ENCODE peak calls at places on chromosomes 1 and 21, in seven cellular contexts. V is H1, B is K562, N is A549, R is sigmoid colon, G is transverse colon, D is ovary. F is an unnamed sample.

GRCh38 chr1:155178441-155179106 is 4.9 kb downstream of the TRIM46 start:
- DNase-seq in V (no peak), B (peak), N (no peak), R (peak), G (peak), D (peak), F (peak)

GRCh38 chr1:16078925-16079656 is 5.6 kb upstream of the FAM131C start:
- DNase-seq in V (peak), B (peak), N (peak), R (peak), G (peak), D (peak), F (no peak)

GRCh38 chr1:96329121-96329520 is 392.5 kb upstream of the PTBP2 start:
- DNase-seq in V (no peak), B (no peak), N (no peak), R (no peak), G (no peak), D (no peak), F (no peak)

GRCh38 chr1:218930879-218931278 is 242.8 kb upstream of the LYPLAL1 start:
- DNase-seq in V (no peak), B (no peak), N (no peak), R (no peak), G (no peak), D (no peak), F (no peak)

GRCh38 chr1:206754011-206754410 is 16.6 kb upstream of the IL19 start:
- DNase-seq in V (no peak), B (no peak), N (no peak), R (no peak), G (no peak), D (no peak), F (no peak)

GRCh38 chr1:230270185-230270939 is 155.8 kb downstream of the PGBD5 start:
- DNase-seq in V (no peak), B (peak), N (no peak), R (no peak), G (no peak), D (peak), F (peak)

GRCh38 chr21:44670642-44671432 is 4.1 kb upstream of the KRTAP12-2 start:
- DNase-seq in V (no peak), B (no peak), N (no peak), R (no peak), G (no peak), D (no peak), F (no peak)

GRCh38 chr1:151502859-151503509 is 8.2 kb upstream of the CGN start:
- DNase-seq in V (no peak), B (no peak), N (no peak), R (no peak), G (no peak), D (no peak), F (no peak)

GRCh38 chr1:246176126-246177024 is 330.7 kb downstream of the SMYD3 start:
- DNase-seq in V (no peak), B (no peak), N (no peak), R (no peak), G (no peak), D (no peak), F (no peak)

GRCh38 chr1:51329443-51330325 is 678 bp downstream of the TTC39A start:
- DNase-seq in V (no peak), B (no peak), N (no peak), R (peak), G (peak), D (no peak), F (no peak)

GRCh38 chr1:169918927-169919326 is 25.2 kb upstream of the SCYL3 start:
- DNase-seq in V (no peak), B (no peak), N (no peak), R (no peak), G (no peak), D (no peak), F (no peak)

GRCh38 chr1:198805498-198806151 is 166.8 kb downstream of the PTPRC start:
- DNase-seq in V (no peak), B (no peak), N (no peak), R (no peak), G (no peak), D (no peak), F (no peak)

GRCh38 chr21:37159053-37159776 is 86.2 kb downstream of the TTC3 start:
- DNase-seq in V (no peak), B (no peak), N (no peak), R (no peak), G (no peak), D (no peak), F (no peak)

GRCh38 chr1:182143825-182144661 is 82.5 kb upstream of the ZNF648 start:
- DNase-seq in V (peak), B (peak), N (no peak), R (peak), G (peak), D (peak), F (peak)

GRCh38 chr1:228783415-228784045 is 48.3 kb downstream of the RHOU start:
- DNase-seq in V (no peak), B (no peak), N (no peak), R (no peak), G (no peak), D (no peak), F (no peak)

GRCh38 chr1:154407021-154407865 is 2.1 kb downstream of the IL6R start:
- DNase-seq in V (no peak), B (no peak), N (no peak), R (peak), G (no peak), D (no peak), F (no peak)

GRCh38 chr1:109622103-109622892 is 2.7 kb downstream of the AMPD2 start:
- DNase-seq in V (no peak), B (no peak), N (no peak), R (no peak), G (no peak), D (no peak), F (no peak)

GRCh38 chr21:31142600-31142999 is 104.3 kb upstream of the KRTAP19-8 start:
- DNase-seq in V (no peak), B (no peak), N (no peak), R (no peak), G (no peak), D (no peak), F (no peak)

GRCh38 chr1:230090194-230090711 is 23.2 kb downstream of the GALNT2 start:
- DNase-seq in V (no peak), B (no peak), N (peak), R (no peak), G (no peak), D (no peak), F (no peak)

GRCh38 chr1:56298866-56299265 is 280.5 kb downstream of the PLPP3 start:
- DNase-seq in V (no peak), B (no peak), N (no peak), R (no peak), G (no peak), D (no peak), F (no peak)

GRCh38 chr1:203628185-203628996 is 1.8 kb downstream of the ATP2B4 start:
- DNase-seq in V (peak), B (no peak), N (no peak), R (peak), G (peak), D (peak), F (no peak)

GRCh38 chr1:91736999-91737615 is 148.8 kb downstream of the TGFBR3 start:
- DNase-seq in V (no peak), B (no peak), N (peak), R (peak), G (peak), D (peak), F (no peak)

GRCh38 chr1:96306809-96307208 is 414.8 kb upstream of the PTBP2 start:
- DNase-seq in V (no peak), B (no peak), N (no peak), R (no peak), G (no peak), D (no peak), F (no peak)

GRCh38 chr1:94884101-94884875 is 42.6 kb downstream of the CNN3 start:
- DNase-seq in V (peak), B (no peak), N (no peak), R (no peak), G (no peak), D (peak), F (no peak)

DNA sequence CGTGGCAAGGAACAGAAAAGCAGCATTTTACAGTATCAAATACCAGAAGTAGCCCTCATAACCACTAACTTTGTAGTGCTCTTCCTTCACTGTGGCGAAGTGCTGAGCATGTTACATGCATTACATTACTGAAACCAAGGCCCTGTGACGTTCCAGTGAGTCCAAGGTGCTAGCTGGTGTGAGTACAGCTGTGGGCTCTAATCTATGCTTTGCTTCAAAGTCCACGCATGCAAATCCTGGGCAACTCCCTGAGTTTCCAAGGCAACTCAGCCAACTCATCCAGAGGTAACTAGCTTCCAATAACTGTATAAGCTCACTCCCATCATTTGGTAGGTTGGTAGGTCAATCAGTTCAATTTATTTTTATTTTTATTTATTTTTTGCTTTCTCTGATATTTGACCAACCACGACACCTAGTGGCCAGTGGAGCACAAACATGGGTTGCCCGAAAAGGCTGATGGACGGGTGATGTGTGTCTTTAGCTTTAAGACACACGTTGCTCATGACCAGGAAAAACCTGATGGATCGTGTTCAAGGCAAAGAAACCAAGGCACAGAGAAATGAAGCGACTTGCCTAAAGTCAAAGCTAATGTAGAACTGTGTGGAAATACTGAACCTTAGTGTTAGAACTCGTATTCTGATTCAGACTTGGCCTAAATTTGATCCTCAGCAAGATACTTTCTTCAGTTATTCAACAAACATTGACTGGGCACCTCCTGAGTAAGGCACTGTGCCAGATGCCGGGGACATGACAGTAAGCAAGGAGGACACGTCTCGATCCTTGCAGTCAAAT is 73.0 kb downstream of the GNG12 start:
- DNase-seq in V (peak), B (peak), N (peak), R (no peak), G (peak), D (peak), F (no peak)
- TF ChIP-seq EP300 in V (no peak), B (peak), N (no peak), R (no peak), G (no peak), D (no peak), F (no peak)

GRCh38 chr1:10759413-10760200 is 36.8 kb downstream of the CASZ1 start:
- DNase-seq in V (no peak), B (no peak), N (no peak), R (no peak), G (peak), D (no peak), F (no peak)

GRCh38 chr1:10754571-10755329 is 41.7 kb downstream of the CASZ1 start:
- DNase-seq in V (no peak), B (no peak), N (no peak), R (no peak), G (no peak), D (no peak), F (no peak)

GRCh38 chr1:10756842-10757241 is 39.6 kb downstream of the CASZ1 start:
- DNase-seq in V (no peak), B (no peak), N (no peak), R (no peak), G (no peak), D (no peak), F (no peak)

GRCh38 chr1:10753279-10753678 is 43.2 kb downstream of the CASZ1 start:
- DNase-seq in V (peak), B (no peak), N (no peak), R (no peak), G (no peak), D (no peak), F (no peak)

GRCh38 chr1:10755977-10756521 is 40.4 kb downstream of the CASZ1 start:
- DNase-seq in V (no peak), B (peak), N (no peak), R (peak), G (peak), D (peak), F (no peak)
- H3K27ac ChIP-seq in V (no peak), B (no peak), N (no peak), R (peak), G (peak), D (no peak), F (peak)

DNA sequence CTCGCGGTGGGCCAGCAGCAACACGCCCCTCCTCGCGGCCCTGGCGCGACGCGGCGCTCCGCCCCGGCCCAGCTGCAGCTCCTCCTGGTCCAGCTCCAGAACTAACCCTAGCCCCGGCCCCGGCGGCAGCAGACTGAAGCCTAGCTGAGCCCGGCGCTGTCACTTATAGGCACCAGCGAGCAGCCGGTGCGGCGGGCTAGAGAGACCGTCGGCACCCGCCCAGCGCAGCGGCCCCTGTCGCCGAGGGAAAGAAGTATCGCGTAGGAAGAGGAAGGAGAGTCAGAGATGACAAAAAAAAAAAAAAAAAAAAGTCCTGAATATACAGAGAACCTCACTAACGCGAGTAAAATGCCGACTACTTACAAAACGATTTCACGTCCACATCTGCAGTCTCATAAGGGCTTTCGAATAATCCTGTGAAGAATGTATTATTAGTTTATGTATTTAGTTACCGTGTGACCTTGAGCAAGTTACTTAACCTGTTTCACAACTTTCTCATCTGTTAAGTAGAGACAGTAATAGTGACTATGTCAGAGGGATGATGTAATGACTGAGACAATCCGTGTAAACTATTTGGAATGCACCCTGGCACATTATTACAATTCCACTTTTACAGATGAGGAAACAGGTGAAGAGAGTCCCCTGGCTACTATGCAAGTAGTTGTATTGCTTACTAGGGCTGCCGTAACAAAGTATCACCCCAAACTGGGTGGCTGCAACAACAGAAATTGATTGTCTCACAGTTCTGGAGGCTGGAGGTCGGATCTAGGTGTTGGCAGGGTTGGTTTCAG is at the start of gene SLC9A1:
- DNase-seq in V (peak), B (peak), N (peak), R (peak), G (peak), D (peak), F (peak)
- TF ChIP-seq POLR2A in V (peak), B (peak), N (peak), R (peak), G (peak), D (peak), F (peak)

GRCh38 chr1:81982523-81982922 is 181.8 kb downstream of the ADGRL2 start:
- DNase-seq in V (no peak), B (no peak), N (no peak), R (no peak), G (no peak), D (no peak), F (no peak)
- TF ChIP-seq EP300 in V (no peak), B (no peak), N (no peak), R (no peak), G (no peak), D (no peak), F (no peak)

GRCh38 chr1:101178341-101178687 is 58.5 kb upstream of the S1PR1 start:
- DNase-seq in V (no peak), B (no peak), N (no peak), R (no peak), G (no peak), D (no peak), F (no peak)

GRCh38 chr1:101175474-101175873 is 61.3 kb upstream of the S1PR1 start:
- DNase-seq in V (no peak), B (no peak), N (no peak), R (no peak), G (no peak), D (no peak), F (no peak)

GRCh38 chr1:101170506-101171050 is 66.2 kb upstream of the S1PR1 start:
- DNase-seq in V (no peak), B (no peak), N (no peak), R (no peak), G (no peak), D (no peak), F (no peak)

GRCh38 chr1:101175886-101176285 is 60.9 kb upstream of the S1PR1 start:
- DNase-seq in V (no peak), B (no peak), N (no peak), R (no peak), G (no peak), D (no peak), F (no peak)

GRCh38 chr1:101174722-101175121 is 62.1 kb upstream of the S1PR1 start:
- DNase-seq in V (no peak), B (no peak), N (no peak), R (no peak), G (no peak), D (no peak), F (no peak)
- H3K27ac ChIP-seq in V (no peak), B (no peak), N (no peak), R (no peak), G (no peak), D (no peak), F (no peak)

GRCh38 chr1:178308438-178308837 is 188.3 kb downstream of the CLEC20A start:
- DNase-seq in V (no peak), B (no peak), N (no peak), R (no peak), G (no peak), D (no peak), F (no peak)

GRCh38 chr1:178311164-178311563 is 185.6 kb downstream of the CLEC20A start:
- DNase-seq in V (no peak), B (no peak), N (no peak), R (no peak), G (no peak), D (no peak), F (no peak)

GRCh38 chr1:178307264-178307663 is 189.5 kb downstream of the CLEC20A start:
- DNase-seq in V (no peak), B (no peak), N (no peak), R (no peak), G (no peak), D (no peak), F (no peak)

DNA sequence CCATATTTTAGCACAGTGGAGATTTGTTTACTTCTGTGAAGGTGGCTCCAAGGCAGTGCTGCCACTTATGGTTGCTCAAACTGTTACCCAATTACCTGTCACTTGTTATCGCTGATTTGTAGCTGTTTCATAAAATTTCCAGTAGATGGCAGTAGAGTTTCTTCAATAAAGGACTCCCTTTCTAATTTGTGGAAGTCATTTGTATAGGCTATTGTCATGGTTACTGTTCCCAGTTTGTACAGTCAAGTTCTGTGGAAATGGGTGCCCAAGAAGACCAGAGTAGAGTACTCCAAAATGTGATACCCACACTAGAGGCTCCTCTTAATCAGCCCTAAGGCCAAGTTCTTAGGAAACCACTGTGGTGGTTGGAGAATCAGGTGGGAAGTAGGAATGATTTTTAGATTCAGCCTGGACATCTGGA is 186.1 kb downstream of the CLEC20A start:
- DNase-seq in V (no peak), B (peak), N (peak), R (no peak), G (no peak), D (no peak), F (no peak)
- TF ChIP-seq POLR2A in V (no peak), B (no peak), N (no peak), R (no peak), G (no peak), D (no peak), F (no peak)

GRCh38 chr1:58233753-58234152 is 312.8 kb downstream of the OMA1 start:
- DNase-seq in V (no peak), B (no peak), N (no peak), R (no peak), G (no peak), D (no peak), F (no peak)
- TF ChIP-seq EP300 in V (no peak), B (no peak), N (no peak), R (no peak), G (no peak), D (no peak), F (no peak)